ENCODE peak calls at places on chromosomes 5 and 9, in six cellular contexts. One of them, this sample, is unnamed.

GRCh38 chr9:69760278-69760610 is 433 bp upstream of the PTAR1 start:
- DNase-seq in brain microvascular endothelial cell: no peak
- DNase-seq in tibial artery: no peak
- DNase-seq in endodermal cell: no peak
- DNase-seq in psoas muscle: no peak
- DNase-seq in CD8-positive, alpha-beta T cell: no peak
- DNase-seq in this sample: no peak

GRCh38 chr5:129951039-129951438 is 46.8 kb downstream of the CHSY3 start:
- DNase-seq in brain microvascular endothelial cell: no peak
- DNase-seq in tibial artery: no peak
- DNase-seq in endodermal cell: no peak
- DNase-seq in psoas muscle: no peak
- DNase-seq in CD8-positive, alpha-beta T cell: no peak
- DNase-seq in this sample: no peak

GRCh38 chr5:45639038-45639437 is 57.1 kb downstream of the HCN1 start:
- DNase-seq in brain microvascular endothelial cell: no peak
- DNase-seq in tibial artery: no peak
- DNase-seq in endodermal cell: no peak
- DNase-seq in psoas muscle: no peak
- DNase-seq in CD8-positive, alpha-beta T cell: no peak
- DNase-seq in this sample: no peak

GRCh38 chr5:35990941-35991592 is at the start of gene UGT3A1:
- DNase-seq in brain microvascular endothelial cell: no peak
- DNase-seq in tibial artery: no peak
- DNase-seq in endodermal cell: peak
- DNase-seq in psoas muscle: peak
- DNase-seq in CD8-positive, alpha-beta T cell: no peak
- DNase-seq in this sample: peak

GRCh38 chr9:83422512-83422911 is 115.7 kb downstream of the FRMD3 start:
- DNase-seq in brain microvascular endothelial cell: no peak
- DNase-seq in tibial artery: no peak
- DNase-seq in endodermal cell: no peak
- DNase-seq in psoas muscle: no peak
- DNase-seq in CD8-positive, alpha-beta T cell: no peak
- DNase-seq in this sample: no peak

GRCh38 chr9:130426467-130426773 is 18.3 kb upstream of the ASS1 start:
- DNase-seq in brain microvascular endothelial cell: no peak
- DNase-seq in tibial artery: no peak
- DNase-seq in endodermal cell: no peak
- DNase-seq in psoas muscle: no peak
- DNase-seq in CD8-positive, alpha-beta T cell: no peak
- DNase-seq in this sample: no peak

GRCh38 chr9:131732636-131733340 is 7.1 kb downstream of the RAPGEF1 start:
- DNase-seq in brain microvascular endothelial cell: no peak
- DNase-seq in tibial artery: no peak
- DNase-seq in endodermal cell: peak
- DNase-seq in psoas muscle: no peak
- DNase-seq in CD8-positive, alpha-beta T cell: peak
- DNase-seq in this sample: no peak

GRCh38 chr5:14895301-14895700 is 23.7 kb upstream of the ANKH start:
- DNase-seq in brain microvascular endothelial cell: no peak
- DNase-seq in tibial artery: no peak
- DNase-seq in endodermal cell: no peak
- DNase-seq in psoas muscle: no peak
- DNase-seq in CD8-positive, alpha-beta T cell: no peak
- DNase-seq in this sample: no peak

GRCh38 chr9:94033383-94033782 is 50.9 kb upstream of the PTPDC1 start:
- DNase-seq in brain microvascular endothelial cell: no peak
- DNase-seq in tibial artery: no peak
- DNase-seq in endodermal cell: no peak
- DNase-seq in psoas muscle: no peak
- DNase-seq in CD8-positive, alpha-beta T cell: no peak
- DNase-seq in this sample: no peak

GRCh38 chr5:78496373-78496772 is 136.0 kb downstream of the SCAMP1 start:
- DNase-seq in brain microvascular endothelial cell: peak
- DNase-seq in tibial artery: no peak
- DNase-seq in endodermal cell: no peak
- DNase-seq in psoas muscle: no peak
- DNase-seq in CD8-positive, alpha-beta T cell: no peak
- DNase-seq in this sample: no peak

GRCh38 chr9:9387511-9388115 is 1225.2 kb downstream of the PTPRD start:
- DNase-seq in brain microvascular endothelial cell: no peak
- DNase-seq in tibial artery: no peak
- DNase-seq in endodermal cell: peak
- DNase-seq in psoas muscle: no peak
- DNase-seq in CD8-positive, alpha-beta T cell: no peak
- DNase-seq in this sample: no peak

GRCh38 chr5:81631124-81631523 is 119.8 kb downstream of the SSBP2 start:
- DNase-seq in brain microvascular endothelial cell: no peak
- DNase-seq in tibial artery: no peak
- DNase-seq in endodermal cell: no peak
- DNase-seq in psoas muscle: no peak
- DNase-seq in CD8-positive, alpha-beta T cell: peak
- DNase-seq in this sample: no peak

GRCh38 chr5:10680876-10681481 is 80.1 kb downstream of the DAP start:
- DNase-seq in brain microvascular endothelial cell: no peak
- DNase-seq in tibial artery: no peak
- DNase-seq in endodermal cell: peak
- DNase-seq in psoas muscle: no peak
- DNase-seq in CD8-positive, alpha-beta T cell: no peak
- DNase-seq in this sample: no peak

GRCh38 chr5:177141496-177141895 is 7.9 kb downstream of the NSD1 start:
- DNase-seq in brain microvascular endothelial cell: no peak
- DNase-seq in tibial artery: no peak
- DNase-seq in endodermal cell: no peak
- DNase-seq in psoas muscle: peak
- DNase-seq in CD8-positive, alpha-beta T cell: no peak
- DNase-seq in this sample: no peak

DNA sequence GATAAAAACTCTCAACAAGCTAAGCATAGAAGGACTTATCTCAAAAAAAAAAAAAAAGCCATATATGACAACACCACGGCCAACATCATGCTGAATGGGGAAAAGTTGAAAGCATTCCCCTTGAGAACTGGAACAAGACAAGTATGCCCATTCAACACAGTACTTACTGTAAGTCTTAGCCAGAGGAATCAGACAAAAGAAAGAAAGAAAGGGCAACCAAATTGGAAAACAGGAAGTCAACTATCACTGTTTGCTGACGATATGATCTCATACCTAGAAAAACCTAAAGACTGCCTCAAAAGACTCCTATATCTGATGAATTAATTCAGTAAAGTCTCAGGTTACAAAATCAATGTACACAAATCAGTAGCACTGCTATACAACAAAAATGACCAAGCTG is 24.6 kb upstream of the PTGER4 start:
- DNase-seq in brain microvascular endothelial cell: no peak
- DNase-seq in tibial artery: no peak
- DNase-seq in endodermal cell: no peak
- DNase-seq in psoas muscle: no peak
- DNase-seq in CD8-positive, alpha-beta T cell: no peak
- DNase-seq in this sample: no peak
- TF ChIP-seq CTCF in brain microvascular endothelial cell: no peak
- TF ChIP-seq CTCF in tibial artery: no peak
- TF ChIP-seq CTCF in endodermal cell: no peak
- TF ChIP-seq CTCF in psoas muscle: no peak
- TF ChIP-seq CTCF in CD8-positive, alpha-beta T cell: no peak
- TF ChIP-seq CTCF in this sample: no peak

GRCh38 chr5:153629496-153629895 is 139.0 kb downstream of the GRIA1 start:
- DNase-seq in brain microvascular endothelial cell: no peak
- DNase-seq in tibial artery: no peak
- DNase-seq in endodermal cell: no peak
- DNase-seq in psoas muscle: no peak
- DNase-seq in CD8-positive, alpha-beta T cell: no peak
- DNase-seq in this sample: no peak

GRCh38 chr5:153630546-153630945 is 140.1 kb downstream of the GRIA1 start:
- DNase-seq in brain microvascular endothelial cell: no peak
- DNase-seq in tibial artery: no peak
- DNase-seq in endodermal cell: no peak
- DNase-seq in psoas muscle: no peak
- DNase-seq in CD8-positive, alpha-beta T cell: no peak
- DNase-seq in this sample: no peak

GRCh38 chr5:153625826-153626354 is 135.4 kb downstream of the GRIA1 start:
- DNase-seq in brain microvascular endothelial cell: no peak
- DNase-seq in tibial artery: no peak
- DNase-seq in endodermal cell: no peak
- DNase-seq in psoas muscle: no peak
- DNase-seq in CD8-positive, alpha-beta T cell: no peak
- DNase-seq in this sample: no peak

GRCh38 chr5:153626836-153627235 is 136.4 kb downstream of the GRIA1 start:
- DNase-seq in brain microvascular endothelial cell: no peak
- DNase-seq in tibial artery: no peak
- DNase-seq in endodermal cell: no peak
- DNase-seq in psoas muscle: no peak
- DNase-seq in CD8-positive, alpha-beta T cell: no peak
- DNase-seq in this sample: no peak

GRCh38 chr5:153629027-153629426 is 138.6 kb downstream of the GRIA1 start:
- DNase-seq in brain microvascular endothelial cell: peak
- DNase-seq in tibial artery: peak
- DNase-seq in endodermal cell: peak
- DNase-seq in psoas muscle: no peak
- DNase-seq in CD8-positive, alpha-beta T cell: no peak
- DNase-seq in this sample: peak
- TF ChIP-seq CTCF in brain microvascular endothelial cell: peak
- TF ChIP-seq CTCF in tibial artery: no peak
- TF ChIP-seq CTCF in endodermal cell: peak
- TF ChIP-seq CTCF in psoas muscle: no peak
- TF ChIP-seq CTCF in CD8-positive, alpha-beta T cell: no peak
- TF ChIP-seq CTCF in this sample: no peak

DNA sequence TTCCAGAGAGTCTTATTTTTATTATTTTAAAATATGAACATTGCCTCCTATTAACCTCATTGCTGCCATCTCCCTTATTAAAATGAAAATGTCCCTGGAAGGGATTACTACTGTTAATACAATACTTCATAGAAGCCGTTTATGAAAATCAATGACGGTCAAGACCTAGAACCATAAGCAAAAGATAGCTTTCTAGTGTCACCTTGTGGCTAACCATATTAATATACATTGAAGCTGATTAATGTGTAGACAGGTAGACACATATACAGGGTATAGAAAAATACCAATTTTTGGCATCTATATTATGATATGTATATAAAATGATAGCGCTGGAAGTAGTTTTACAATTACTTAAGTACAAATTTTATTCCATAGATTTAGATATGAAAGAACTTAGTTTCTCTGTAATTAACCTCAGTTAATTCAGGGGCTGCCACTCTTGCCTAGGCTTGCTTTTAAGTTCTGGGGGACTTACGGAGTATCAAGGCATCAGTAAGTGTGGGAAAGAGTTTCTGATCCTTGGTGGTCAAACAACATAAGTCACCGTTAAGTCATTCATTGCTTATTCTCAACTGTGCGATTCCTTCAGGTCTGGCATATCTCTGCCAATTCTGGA is 2.5 kb upstream of the YTHDC2 start:
- DNase-seq in brain microvascular endothelial cell: no peak
- DNase-seq in tibial artery: no peak
- DNase-seq in endodermal cell: no peak
- DNase-seq in psoas muscle: no peak
- DNase-seq in CD8-positive, alpha-beta T cell: no peak
- DNase-seq in this sample: no peak
- TF ChIP-seq CTCF in brain microvascular endothelial cell: peak
- TF ChIP-seq CTCF in tibial artery: peak
- TF ChIP-seq CTCF in endodermal cell: peak
- TF ChIP-seq CTCF in psoas muscle: peak
- TF ChIP-seq CTCF in CD8-positive, alpha-beta T cell: no peak
- TF ChIP-seq CTCF in this sample: peak

DNA sequence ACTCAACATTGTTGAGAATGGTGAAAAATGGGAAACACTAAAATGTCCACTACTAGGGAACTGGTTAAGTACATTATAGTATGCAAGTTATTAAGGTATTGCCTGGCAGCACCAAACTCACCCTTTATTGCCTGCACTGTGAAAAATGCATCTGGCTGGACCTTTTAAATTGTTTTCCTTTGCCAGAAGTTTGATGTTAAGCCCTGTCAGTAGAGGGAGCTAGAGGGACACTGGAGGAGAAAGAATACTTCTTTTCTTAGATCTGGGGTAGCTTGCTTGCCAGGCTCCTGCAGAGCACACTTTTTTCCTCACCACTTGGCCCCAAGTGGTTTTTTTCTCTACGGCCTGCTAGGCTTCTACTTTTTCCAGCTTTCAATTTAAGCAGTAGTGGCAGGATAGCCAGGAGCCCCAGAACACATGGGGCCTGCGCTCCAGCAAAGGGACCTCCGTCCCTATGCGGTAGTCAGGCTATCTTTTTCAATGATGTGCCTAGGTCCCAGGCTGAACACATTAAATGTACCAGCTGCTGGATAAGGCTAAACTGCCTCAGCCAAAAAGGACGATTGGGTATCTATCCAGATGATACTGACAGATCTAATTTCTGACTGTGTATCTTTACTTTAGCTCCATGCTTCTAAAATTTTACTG is 8.0 kb upstream of the HABP4 start:
- DNase-seq in brain microvascular endothelial cell: no peak
- DNase-seq in tibial artery: no peak
- DNase-seq in endodermal cell: no peak
- DNase-seq in psoas muscle: no peak
- DNase-seq in CD8-positive, alpha-beta T cell: no peak
- DNase-seq in this sample: no peak
- TF ChIP-seq CTCF in brain microvascular endothelial cell: peak
- TF ChIP-seq CTCF in tibial artery: no peak
- TF ChIP-seq CTCF in endodermal cell: peak
- TF ChIP-seq CTCF in psoas muscle: peak
- TF ChIP-seq CTCF in CD8-positive, alpha-beta T cell: no peak
- TF ChIP-seq CTCF in this sample: peak

DNA sequence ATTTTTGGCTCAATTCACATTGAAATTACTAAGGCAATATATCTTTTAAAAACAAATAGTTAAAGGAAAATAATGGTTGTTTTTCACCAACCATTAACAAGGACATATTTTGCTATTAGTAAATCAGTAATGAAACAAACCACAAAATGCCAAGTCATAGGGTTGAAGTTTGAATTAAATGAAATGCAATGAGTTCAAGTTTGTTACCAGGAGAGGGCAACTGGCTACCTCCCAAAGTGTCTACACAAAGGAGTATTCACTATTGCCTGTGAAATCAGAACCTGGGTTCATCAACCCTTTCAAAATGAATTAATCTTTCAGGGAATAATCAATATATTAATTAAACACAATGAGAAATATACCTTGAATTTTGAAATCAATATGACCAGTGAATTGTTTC is 138.4 kb upstream of the DMRTA1 start:
- DNase-seq in brain microvascular endothelial cell: no peak
- DNase-seq in tibial artery: no peak
- DNase-seq in endodermal cell: no peak
- DNase-seq in psoas muscle: no peak
- DNase-seq in CD8-positive, alpha-beta T cell: no peak
- DNase-seq in this sample: no peak
- TF ChIP-seq CTCF in brain microvascular endothelial cell: peak
- TF ChIP-seq CTCF in tibial artery: no peak
- TF ChIP-seq CTCF in endodermal cell: peak
- TF ChIP-seq CTCF in psoas muscle: no peak
- TF ChIP-seq CTCF in CD8-positive, alpha-beta T cell: no peak
- TF ChIP-seq CTCF in this sample: peak

DNA sequence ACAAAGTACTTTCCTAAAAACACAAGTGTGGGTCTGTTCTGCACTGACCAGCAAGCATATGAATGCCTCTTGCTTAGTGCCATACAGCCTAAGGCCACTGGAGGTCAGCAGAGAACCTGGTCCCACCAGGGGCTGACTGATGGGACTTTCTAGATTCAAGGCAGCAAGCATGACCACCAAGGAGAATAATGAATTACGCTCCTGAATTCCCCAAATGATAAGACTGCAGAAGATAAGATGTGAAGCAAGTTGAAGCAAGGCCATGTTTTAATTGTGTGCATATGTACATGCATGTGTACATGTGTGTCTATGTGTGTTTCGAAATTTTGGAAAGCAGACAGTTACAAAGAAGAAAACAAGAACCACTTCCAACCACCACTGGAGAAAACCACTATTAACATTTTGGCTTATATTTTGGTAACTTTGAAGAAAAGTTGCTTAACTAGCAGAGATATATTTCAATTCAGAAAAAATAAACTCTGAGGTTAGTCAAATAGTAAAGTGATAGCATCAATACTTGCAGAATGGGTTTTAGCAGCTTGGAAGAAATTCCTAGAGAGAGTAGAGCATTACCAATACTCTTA is 70.5 kb downstream of the ERP44 start:
- DNase-seq in brain microvascular endothelial cell: peak
- DNase-seq in tibial artery: peak
- DNase-seq in endodermal cell: peak
- DNase-seq in psoas muscle: peak
- DNase-seq in CD8-positive, alpha-beta T cell: peak
- DNase-seq in this sample: peak
- TF ChIP-seq CTCF in brain microvascular endothelial cell: peak
- TF ChIP-seq CTCF in tibial artery: peak
- TF ChIP-seq CTCF in endodermal cell: peak
- TF ChIP-seq CTCF in psoas muscle: peak
- TF ChIP-seq CTCF in CD8-positive, alpha-beta T cell: peak
- TF ChIP-seq CTCF in this sample: peak